ENCODE peak calls at places on chromosome 12, in four cellular contexts. E, P, T and L are unnamed samples.

GRCh38 chr12:59119676-59120075 is 199.4 kb upstream of the LRIG3 start:
- DNase-seq in P (no peak), E (no peak), T (no peak), L (no peak)

GRCh38 chr12:38469689-38470088 is 153.1 kb downstream of the ALG10B start:
- DNase-seq in T (no peak), P (no peak), E (no peak), L (no peak)

GRCh38 chr12:124179936-124180605 is 114.8 kb upstream of the RFLNA start:
- DNase-seq in E (no peak), P (no peak), T (no peak), L (no peak)

GRCh38 chr12:3213768-3214167 is 136.6 kb downstream of the TSPAN9 start:
- DNase-seq in E (no peak), P (no peak), T (no peak), L (no peak)

GRCh38 chr12:46944104-46944503 is 118.3 kb upstream of the SLC38A4 start:
- DNase-seq in P (no peak), T (no peak), E (no peak), L (no peak)

GRCh38 chr12:3885179-3886094 is 12.2 kb upstream of the PARP11 start:
- DNase-seq in E (no peak), P (peak; percentile 6), T (peak; percentile 75), L (no peak)

GRCh38 chr12:27284751-27285150 is 40.7 kb downstream of the STK38L start:
- DNase-seq in E (no peak), P (peak; percentile 67), T (no peak), L (no peak)

GRCh38 chr12:54262403-54262925 is 17.5 kb downstream of the CBX5 start:
- DNase-seq in P (no peak), T (peak; percentile 26), E (no peak), L (no peak)

GRCh38 chr12:51028811-51029146 is 2.6 kb upstream of the SLC11A2 start:
- DNase-seq in E (no peak), T (no peak), P (no peak), L (no peak)